ENCODE peak calls at places on chromosomes 3 and 15, in six cellular contexts. Q, T, Y, M, S and R are unnamed samples.
A peak's percentile ranks its signal among the peaks of the same experiment; 100 is the strongest.

GRCh38 chr3:103218146-103218545 is 783.3 kb downstream of the ZPLD1 start:
- DNase-seq in Q (peak; percentile 32), T (no peak), Y (peak; percentile 58), M (no peak), S (no peak), R (peak; percentile 65)

GRCh38 chr15:92011611-92012367 is 158.3 kb downstream of the SLCO3A1 start:
- DNase-seq in Q (no peak), T (no peak), Y (no peak), M (peak; percentile 35), S (no peak), R (no peak)

GRCh38 chr15:84734794-84735479 is 13.5 kb upstream of the ZNF592 start:
- DNase-seq in Q (peak; percentile 64), T (no peak), Y (peak; percentile 71), M (no peak), S (peak; percentile 63), R (peak; percentile 64)

GRCh38 chr3:29465836-29466235 is 185.0 kb downstream of the RBMS3 start:
- DNase-seq in Q (peak; percentile 94), T (no peak), Y (no peak), M (peak; percentile 67), S (peak; percentile 82), R (no peak)

GRCh38 chr3:4517643-4518042 is 24.5 kb downstream of the ITPR1 start:
- DNase-seq in Q (no peak), T (no peak), Y (no peak), M (no peak), S (no peak), R (no peak)

GRCh38 chr15:25437751-25438600 is 848 bp downstream of the UBE3A start:
- DNase-seq in Q (peak; percentile 50), T (peak; percentile 83), Y (peak; percentile 74), M (peak; percentile 37), S (peak; percentile 40), R (peak; percentile 69)

GRCh38 chr3:156892701-156893100 is 66.5 kb downstream of the LEKR1 start:
- DNase-seq in Q (peak; percentile 15), T (no peak), Y (no peak), M (peak; percentile 23), S (peak; percentile 51), R (no peak)

GRCh38 chr15:62736756-62737155 is 305.8 kb upstream of the TPM1 start:
- DNase-seq in Q (no peak), T (no peak), Y (no peak), M (no peak), S (no peak), R (no peak)

GRCh38 chr15:41513282-41514227 is at the start of gene LTK:
- DNase-seq in Q (no peak), T (no peak), Y (peak; percentile 53), M (no peak), S (no peak), R (peak; percentile 70)

GRCh38 chr3:125434582-125435011 is 59.5 kb upstream of the ZNF148 start:
- DNase-seq in Q (no peak), T (no peak), Y (peak; percentile 28), M (no peak), S (no peak), R (peak; percentile 31)

GRCh38 chr15:64699767-64700388 is 75.5 kb downstream of the RBPMS2 start:
- DNase-seq in Q (peak; percentile 21), T (no peak), Y (no peak), M (peak; percentile 73), S (peak; percentile 48), R (no peak)

GRCh38 chr3:23383875-23384274 is 180.7 kb downstream of the UBE2E2 start:
- DNase-seq in Q (no peak), T (no peak), Y (no peak), M (no peak), S (no peak), R (no peak)

GRCh38 chr3:27349832-27350231 is 19.4 kb downstream of the NEK10 start:
- DNase-seq in Q (no peak), T (no peak), Y (no peak), M (no peak), S (no peak), R (no peak)

GRCh38 chr15:99016680-99017321 is 9.2 kb upstream of the PGPEP1L start:
- DNase-seq in Q (no peak), T (no peak), Y (no peak), M (peak; percentile 65), S (peak; percentile 66), R (no peak)

GRCh38 chr3:138271189-138271794 is 58.4 kb downstream of the NME9 start:
- DNase-seq in Q (no peak), T (no peak), Y (peak; percentile 16), M (no peak), S (no peak), R (peak; percentile 23)

GRCh38 chr3:126938520-126939346 is 44.2 kb upstream of the PLXNA1 start:
- DNase-seq in Q (no peak), T (no peak), Y (no peak), M (peak; percentile 7), S (no peak), R (no peak)

GRCh38 chr3:96863129-96863740 is 48.8 kb downstream of the EPHA6 start:
- DNase-seq in Q (peak; percentile 34), T (no peak), Y (peak; percentile 4), M (peak; percentile 19), S (peak; percentile 2), R (no peak)

GRCh38 chr15:90593469-90594158 is 63.9 kb downstream of the CRTC3 start:
- DNase-seq in Q (no peak), T (no peak), Y (no peak), M (no peak), S (no peak), R (no peak)

GRCh38 chr3:112604536-112604935 is 36.4 kb downstream of the CCDC80 start:
- DNase-seq in Q (peak; percentile 97), T (no peak), Y (no peak), M (peak; percentile 94), S (peak; percentile 86), R (no peak)

GRCh38 chr15:26661727-26662126 is 111.1 kb downstream of the GABRB3 start:
- DNase-seq in Q (no peak), T (no peak), Y (no peak), M (no peak), S (no peak), R (no peak)

GRCh38 chr15:67098768-67099282 is 33.4 kb downstream of the SMAD3 start:
- DNase-seq in Q (no peak), T (no peak), Y (no peak), M (no peak), S (no peak), R (no peak)

GRCh38 chr3:107523361-107524213 is 825 bp downstream of the BBX start:
- DNase-seq in Q (peak; percentile 51), T (peak; percentile 79), Y (peak; percentile 62), M (peak; percentile 47), S (peak; percentile 33), R (peak; percentile 58)

GRCh38 chr15:43346305-43346704 is 15.9 kb upstream of the LCMT2 start:
- DNase-seq in Q (no peak), T (no peak), Y (no peak), M (no peak), S (no peak), R (no peak)
- TF ChIP-seq CTCF in Q (no peak), T (no peak), Y (no peak), M (no peak), S (no peak), R (peak; percentile 26)

GRCh38 chr3:45048244-45048643 is 22.1 kb downstream of the CLEC3B start:
- DNase-seq in Q (no peak), T (no peak), Y (no peak), M (peak; percentile 47), S (peak; percentile 38), R (no peak)

GRCh38 chr3:45038096-45038455 is 12.0 kb downstream of the CLEC3B start:
- DNase-seq in Q (no peak), T (no peak), Y (no peak), M (no peak), S (no peak), R (no peak)

GRCh38 chr3:45041666-45042065 is 15.6 kb downstream of the CLEC3B start:
- DNase-seq in Q (no peak), T (no peak), Y (no peak), M (no peak), S (no peak), R (no peak)

GRCh38 chr3:45042162-45042561 is 16.1 kb downstream of the CLEC3B start:
- DNase-seq in Q (no peak), T (no peak), Y (no peak), M (peak; percentile 43), S (no peak), R (no peak)

GRCh38 chr3:45043715-45044299 is 17.7 kb downstream of the CLEC3B start:
- DNase-seq in Q (peak; percentile 89), T (no peak), Y (no peak), M (peak; percentile 93), S (peak; percentile 94), R (no peak)
- TF ChIP-seq CTCF in Q (peak; percentile 44), T (no peak), Y (no peak), M (peak; percentile 54), S (peak; percentile 54), R (no peak)

GRCh38 chr15:71776304-71776703 is 34.0 kb upstream of the NR2E3 start:
- DNase-seq in Q (no peak), T (no peak), Y (no peak), M (no peak), S (no peak), R (no peak)
- TF ChIP-seq CTCF in Q (no peak), T (no peak), Y (no peak), M (no peak), S (no peak), R (no peak)

GRCh38 chr15:61115241-61115640 is 113.9 kb downstream of the RORA start:
- DNase-seq in Q (peak; percentile 58), T (no peak), Y (no peak), M (no peak), S (peak; percentile 2), R (no peak)

GRCh38 chr15:61116830-61117229 is 112.3 kb downstream of the RORA start:
- DNase-seq in Q (no peak), T (no peak), Y (no peak), M (no peak), S (no peak), R (no peak)

GRCh38 chr15:61115679-61116078 is 113.4 kb downstream of the RORA start:
- DNase-seq in Q (peak; percentile 12), T (no peak), Y (no peak), M (no peak), S (peak; percentile 3), R (no peak)

GRCh38 chr15:61119556-61119955 is 109.5 kb downstream of the RORA start:
- DNase-seq in Q (no peak), T (no peak), Y (no peak), M (no peak), S (no peak), R (no peak)

DNA sequence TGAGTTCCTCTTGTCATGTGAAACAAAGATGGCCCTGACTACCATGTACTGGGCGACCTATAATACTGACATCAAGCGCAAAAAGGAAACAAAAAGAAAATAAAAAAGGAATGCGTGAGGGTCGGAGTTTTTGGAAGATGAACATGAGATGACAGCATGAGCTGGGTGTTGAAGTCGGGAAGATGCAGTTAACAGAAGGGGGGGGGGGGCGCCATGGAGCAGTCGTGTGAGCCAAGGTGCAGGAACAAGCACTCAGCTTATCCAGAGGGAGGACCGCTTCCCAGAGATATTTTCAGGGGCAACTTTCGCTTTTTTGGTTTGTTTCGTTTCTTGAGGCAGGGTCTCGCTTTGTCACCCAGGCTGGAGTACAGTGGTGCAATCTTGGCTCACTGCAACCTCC is 110.2 kb downstream of the RORA start:
- DNase-seq in Q (no peak), T (no peak), Y (no peak), M (no peak), S (no peak), R (no peak)
- TF ChIP-seq CTCF in Q (peak; percentile 39), T (no peak), Y (no peak), M (no peak), S (peak; percentile 3), R (no peak)